ENCODE peak calls at places on chromosomes 7 and 10, in eight cellular contexts. K is left cardiac atrium; O is activated CD4-positive, alpha-beta T cell treated with anti-CD3 and anti-CD28 coated beads, Interleukin-2, amount 50 U/mL, for 4 hours; I is stimulated activated CD8-positive, alpha-beta memory T cell treated with anti-CD3 and anti-CD28 coated beads, Interleukin-4, amount 100 ng/mL, for 24 hours; X is IMR-90; R is HTR-8/SVneo; H is effector CD4-positive, alpha-beta T cell; S is amniotic epithelial cell. F is an unnamed sample.

GRCh38 chr7:132450188-132450587 is 126.1 kb downstream of the PLXNA4 start:
- DNase-seq in K (no peak), O (no peak), I (no peak), X (no peak), R (no peak), H (no peak), S (no peak), F (no peak)

GRCh38 chr10:113213041-113213440 is 263.0 kb downstream of the TCF7L2 start:
- DNase-seq in K (no peak), O (no peak), I (no peak), X (no peak), R (no peak), H (no peak), S (no peak), F (no peak)

GRCh38 chr7:145909956-145910611 is 206.5 kb upstream of the CNTNAP2 start:
- DNase-seq in K (no peak), O (no peak), I (no peak), X (peak), R (no peak), H (no peak), S (no peak), F (no peak)

GRCh38 chr10:106555599-106555998 is 608.9 kb downstream of the SORCS1 start:
- DNase-seq in K (no peak), O (no peak), I (no peak), X (peak), R (no peak), H (no peak), S (no peak), F (peak)

GRCh38 chr10:3169738-3170137 is 2.8 kb downstream of the PITRM1 start:
- DNase-seq in K (no peak), O (no peak), I (no peak), X (no peak), R (no peak), H (no peak), S (no peak), F (no peak)

GRCh38 chr10:6561552-6561951 is 18.5 kb downstream of the PRKCQ start:
- DNase-seq in K (no peak), O (no peak), I (no peak), X (no peak), R (no peak), H (no peak), S (no peak), F (no peak)

GRCh38 chr10:103145860-103146466 is 47.1 kb downstream of the NT5C2 start:
- DNase-seq in K (peak), O (no peak), I (no peak), X (peak), R (no peak), H (no peak), S (peak), F (peak)

GRCh38 chr10:126563361-126563760 is 107.1 kb downstream of the C10orf90 start:
- DNase-seq in K (no peak), O (no peak), I (no peak), X (no peak), R (no peak), H (no peak), S (no peak), F (no peak)

GRCh38 chr7:25945608-25946007 is 206.4 kb upstream of the NFE2L3 start:
- DNase-seq in K (no peak), O (no peak), I (no peak), X (no peak), R (no peak), H (no peak), S (no peak), F (no peak)

GRCh38 chr7:105000927-105001336 is 13.1 kb upstream of the KMT2E start:
- DNase-seq in K (no peak), O (no peak), I (no peak), X (no peak), R (no peak), H (no peak), S (no peak), F (no peak)

GRCh38 chr7:133695976-133696531 is 431.1 kb upstream of the LRGUK start:
- DNase-seq in K (no peak), O (no peak), I (no peak), X (no peak), R (no peak), H (no peak), S (no peak), F (no peak)

GRCh38 chr7:106417273-106417902 is 132.6 kb upstream of the NAMPT start:
- DNase-seq in K (no peak), O (no peak), I (no peak), X (peak), R (no peak), H (no peak), S (peak), F (peak)

GRCh38 chr10:101226888-101227736 is 2.2 kb downstream of the LBX1 start:
- DNase-seq in K (no peak), O (no peak), I (no peak), X (no peak), R (no peak), H (no peak), S (no peak), F (no peak)

GRCh38 chr7:27551803-27552202 is 110.9 kb downstream of the HIBADH start:
- DNase-seq in K (no peak), O (no peak), I (no peak), X (no peak), R (no peak), H (no peak), S (no peak), F (no peak)

GRCh38 chr10:11602357-11602756 is 9.1 kb downstream of the USP6NL start:
- DNase-seq in K (no peak), O (no peak), I (no peak), X (no peak), R (no peak), H (no peak), S (no peak), F (no peak)

GRCh38 chr7:137880432-137880831 is 33.7 kb upstream of the DGKI start:
- DNase-seq in K (no peak), O (no peak), I (no peak), X (peak), R (no peak), H (no peak), S (peak), F (peak)

GRCh38 chr7:6640246-6640721 is 3.2 kb downstream of the ZNF316 start:
- DNase-seq in K (peak), O (peak), I (peak), X (peak), R (no peak), H (no peak), S (peak), F (peak)

GRCh38 chr10:48451969-48452878 is 145.7 kb downstream of the MAPK8 start:
- DNase-seq in K (peak), O (no peak), I (no peak), X (no peak), R (no peak), H (no peak), S (no peak), F (no peak)

GRCh38 chr7:139691253-139691781 is 86.5 kb downstream of the HIPK2 start:
- DNase-seq in K (peak), O (no peak), I (no peak), X (no peak), R (no peak), H (no peak), S (peak), F (no peak)

GRCh38 chr7:148905093-148905666 is 21.1 kb upstream of the EZH2 start:
- DNase-seq in K (no peak), O (no peak), I (no peak), X (no peak), R (no peak), H (no peak), S (no peak), F (peak)